ENCODE peak calls at places on chromosomes 11 and 22, in six cellular contexts. Z is K562, F is HCT116, O is H1, Y is HepG2, M is GM12878. L is an unnamed sample.

GRCh38 chr11:119739021-119739703 is 10.2 kb upstream of the NECTIN1 start:
- DNase-seq in Z (no peak), F (no peak), O (no peak), Y (no peak), M (no peak), L (no peak)

GRCh38 chr22:29062286-29062949 is 787 bp upstream of the C22orf31 start:
- DNase-seq in Z (no peak), F (no peak), O (no peak), Y (peak), M (no peak), L (no peak)

GRCh38 chr11:69696749-69697488 is 6.9 kb downstream of the FGF19 start:
- DNase-seq in Z (no peak), F (no peak), O (no peak), Y (no peak), M (no peak), L (no peak)

GRCh38 chr11:131483453-131483852 is 113.0 kb downstream of the NTM start:
- DNase-seq in Z (no peak), F (no peak), O (no peak), Y (no peak), M (no peak), L (no peak)

GRCh38 chr11:121416909-121417567 is 35.1 kb upstream of the SORL1 start:
- DNase-seq in Z (no peak), F (no peak), O (no peak), Y (no peak), M (peak), L (no peak)

GRCh38 chr11:88357323-88358039 is 19.9 kb upstream of the CTSC start:
- DNase-seq in Z (peak), F (no peak), O (no peak), Y (no peak), M (peak), L (no peak)

GRCh38 chr11:121476379-121477032 is 23.7 kb upstream of the SORL1-AS1 start:
- DNase-seq in Z (no peak), F (no peak), O (no peak), Y (peak), M (no peak), L (no peak)

GRCh38 chr22:19051381-19051780 is 70.8 kb downstream of the DGCR2 start:
- DNase-seq in Z (peak), F (no peak), O (no peak), Y (no peak), M (no peak), L (no peak)

GRCh38 chr22:22454997-22455396 is 53.5 kb downstream of the ZNF280B start:
- DNase-seq in Z (no peak), F (no peak), O (no peak), Y (no peak), M (no peak), L (no peak)

GRCh38 chr11:22510741-22511140 is 114.9 kb downstream of the FANCF start:
- DNase-seq in Z (no peak), F (no peak), O (no peak), Y (no peak), M (no peak), L (no peak)

GRCh38 chr11:66686100-66686785 is 8.6 kb upstream of the RBM4B start:
- DNase-seq in Z (no peak), F (no peak), O (no peak), Y (no peak), M (no peak), L (no peak)

GRCh38 chr11:94602430-94603372 is 35.5 kb downstream of the PIWIL4 start:
- DNase-seq in Z (peak), F (no peak), O (no peak), Y (peak), M (peak), L (peak)

GRCh38 chr11:120212926-120213325 is 2.1 kb downstream of the OAF start:
- DNase-seq in Z (no peak), F (no peak), O (no peak), Y (no peak), M (no peak), L (no peak)

GRCh38 chr11:108534274-108534882 is 36.2 kb upstream of the POGLUT3 start:
- DNase-seq in Z (no peak), F (no peak), O (no peak), Y (no peak), M (no peak), L (no peak)

GRCh38 chr11:63763506-63764200 is 4.9 kb downstream of the ZFTA start:
- DNase-seq in Z (no peak), F (no peak), O (no peak), Y (no peak), M (no peak), L (no peak)

GRCh38 chr22:18056802-18057474 is 20.9 kb upstream of the PEX26 start:
- DNase-seq in Z (no peak), F (no peak), O (no peak), Y (no peak), M (peak), L (no peak)

GRCh38 chr11:86896486-86896885 is 58.7 kb downstream of the FZD4 start:
- DNase-seq in Z (no peak), F (no peak), O (no peak), Y (no peak), M (no peak), L (no peak)

GRCh38 chr11:8253566-8253965 is 10.1 kb downstream of the LMO1 start:
- DNase-seq in Z (no peak), F (no peak), O (no peak), Y (no peak), M (no peak), L (no peak)

GRCh38 chr11:75597636-75598035 is 35.6 kb downstream of the SERPINH1 start:
- DNase-seq in Z (peak), F (peak), O (no peak), Y (peak), M (no peak), L (peak)

GRCh38 chr11:32434387-32435151 is 770 bp downstream of the WT1 start:
- DNase-seq in Z (peak), F (no peak), O (no peak), Y (peak), M (no peak), L (no peak)

GRCh38 chr11:123493393-123494063 is 63.5 kb downstream of the GRAMD1B start:
- DNase-seq in Z (no peak), F (no peak), O (peak), Y (no peak), M (no peak), L (no peak)

GRCh38 chr22:20764729-20765128 is 9.2 kb upstream of the SERPIND1 start:
- DNase-seq in Z (no peak), F (no peak), O (no peak), Y (no peak), M (no peak), L (no peak)

GRCh38 chr11:36131719-36132349 is 157.4 kb downstream of the COMMD9 start:
- DNase-seq in Z (peak), F (no peak), O (no peak), Y (peak), M (no peak), L (peak)

GRCh38 chr11:68825603-68826002 is 16.1 kb downstream of the CPT1A start:
- DNase-seq in Z (peak), F (peak), O (no peak), Y (peak), M (no peak), L (no peak)

GRCh38 chr11:33135216-33135615 is 26.1 kb downstream of the CSTF3 start:
- DNase-seq in Z (no peak), F (no peak), O (no peak), Y (no peak), M (no peak), L (no peak)

GRCh38 chr22:19875061-19875530 is 20.4 kb upstream of the GNB1L start:
- DNase-seq in Z (no peak), F (no peak), O (no peak), Y (no peak), M (no peak), L (no peak)

GRCh38 chr11:36365937-36366336 is 69.8 kb downstream of the PRR5L start:
- DNase-seq in Z (no peak), F (no peak), O (no peak), Y (no peak), M (no peak), L (no peak)

GRCh38 chr11:2830030-2830812 is 55.4 kb downstream of the CDKN1C start:
- DNase-seq in Z (no peak), F (no peak), O (no peak), Y (no peak), M (no peak), L (no peak)

GRCh38 chr11:76603202-76603601 is 67.3 kb downstream of the LRRC32 start:
- DNase-seq in Z (no peak), F (no peak), O (no peak), Y (no peak), M (no peak), L (no peak)

GRCh38 chr11:114318361-114318760 is 22.2 kb downstream of the NNMT start:
- DNase-seq in Z (no peak), F (no peak), O (no peak), Y (no peak), M (no peak), L (no peak)

GRCh38 chr11:130070109-130070828 is 575 bp downstream of the APLP2 start:
- DNase-seq in Z (peak), F (no peak), O (no peak), Y (no peak), M (no peak), L (no peak)

GRCh38 chr11:82174610-82175009 is 559.1 kb downstream of the FAM181B start:
- DNase-seq in Z (peak), F (no peak), O (no peak), Y (peak), M (no peak), L (peak)

GRCh38 chr11:57260937-57261783 is 24.1 kb upstream of the APLNR start:
- DNase-seq in Z (no peak), F (no peak), O (no peak), Y (no peak), M (no peak), L (no peak)
- TF ChIP-seq ZNF274 in Z (no peak), F (no peak), O (no peak), Y (no peak), M (no peak), L (no peak)

GRCh38 chr11:11843233-11843632 is 1.5 kb downstream of the USP47 start:
- DNase-seq in Z (peak), F (no peak), O (no peak), Y (peak), M (no peak), L (no peak)
- TF ChIP-seq ZNF274 in Z (no peak), F (no peak), O (no peak), Y (no peak), M (no peak), L (no peak)

GRCh38 chr11:65540290-65541092 is 15.6 kb downstream of the SCYL1 start:
- DNase-seq in Z (peak), F (peak), O (no peak), Y (no peak), M (peak), L (peak)
- TF ChIP-seq ZNF274 in Z (no peak), F (no peak), O (no peak), Y (no peak), M (no peak), L (no peak)

DNA sequence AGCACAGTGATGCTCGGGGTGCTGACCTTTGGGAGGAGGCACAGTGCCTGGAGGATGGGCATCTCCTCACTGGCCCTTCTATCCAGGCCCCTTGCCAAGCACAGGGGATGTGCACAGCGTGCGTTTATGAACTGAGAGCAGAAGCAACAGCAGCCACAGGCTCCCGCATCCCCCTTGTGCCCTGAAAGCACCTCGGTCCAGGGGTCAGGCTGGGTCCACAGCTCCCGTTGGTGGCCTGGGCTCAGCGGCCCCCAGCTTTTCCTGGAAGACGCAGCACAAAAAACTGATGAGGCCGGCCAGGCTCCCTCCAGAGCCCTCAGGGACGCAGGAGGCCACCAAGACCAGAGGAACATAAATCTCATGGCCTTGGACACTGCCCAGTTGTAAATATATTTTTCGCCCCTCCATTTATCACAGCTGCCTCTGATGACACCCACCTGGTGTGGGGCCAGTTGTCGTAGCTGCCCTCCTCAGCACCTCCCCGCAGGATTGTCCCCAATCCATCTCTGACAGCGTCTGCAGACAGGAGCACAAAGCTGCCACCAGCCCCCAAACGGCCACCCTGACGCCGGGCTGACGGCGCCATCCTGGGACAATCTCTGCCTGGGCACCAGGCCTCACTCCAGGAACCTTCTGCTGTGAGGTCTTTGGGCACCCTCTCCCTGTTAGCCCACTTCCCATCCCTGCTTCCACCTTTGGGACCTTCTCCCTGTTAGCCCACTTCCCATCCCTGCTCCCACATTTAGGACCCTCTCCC is 203.1 kb downstream of the BRD1 start:
- DNase-seq in Z (no peak), F (no peak), O (no peak), Y (no peak), M (no peak), L (no peak)
- TF ChIP-seq ZNF274 in Z (no peak), F (no peak), O (no peak), Y (no peak), M (no peak), L (no peak)

GRCh38 chr22:38868286-38868721 is 3.7 kb downstream of the CBX6 start:
- DNase-seq in Z (no peak), F (no peak), O (no peak), Y (no peak), M (no peak), L (no peak)
- TF ChIP-seq ZNF274 in Z (no peak), F (no peak), O (no peak), Y (no peak), M (no peak), L (no peak)

GRCh38 chr11:1224491-1225385 is 1.9 kb downstream of the MUC5B start:
- DNase-seq in Z (no peak), F (no peak), O (no peak), Y (no peak), M (no peak), L (no peak)
- TF ChIP-seq ZNF274 in Z (no peak), F (no peak), O (no peak), Y (no peak), M (no peak), L (no peak)

DNA sequence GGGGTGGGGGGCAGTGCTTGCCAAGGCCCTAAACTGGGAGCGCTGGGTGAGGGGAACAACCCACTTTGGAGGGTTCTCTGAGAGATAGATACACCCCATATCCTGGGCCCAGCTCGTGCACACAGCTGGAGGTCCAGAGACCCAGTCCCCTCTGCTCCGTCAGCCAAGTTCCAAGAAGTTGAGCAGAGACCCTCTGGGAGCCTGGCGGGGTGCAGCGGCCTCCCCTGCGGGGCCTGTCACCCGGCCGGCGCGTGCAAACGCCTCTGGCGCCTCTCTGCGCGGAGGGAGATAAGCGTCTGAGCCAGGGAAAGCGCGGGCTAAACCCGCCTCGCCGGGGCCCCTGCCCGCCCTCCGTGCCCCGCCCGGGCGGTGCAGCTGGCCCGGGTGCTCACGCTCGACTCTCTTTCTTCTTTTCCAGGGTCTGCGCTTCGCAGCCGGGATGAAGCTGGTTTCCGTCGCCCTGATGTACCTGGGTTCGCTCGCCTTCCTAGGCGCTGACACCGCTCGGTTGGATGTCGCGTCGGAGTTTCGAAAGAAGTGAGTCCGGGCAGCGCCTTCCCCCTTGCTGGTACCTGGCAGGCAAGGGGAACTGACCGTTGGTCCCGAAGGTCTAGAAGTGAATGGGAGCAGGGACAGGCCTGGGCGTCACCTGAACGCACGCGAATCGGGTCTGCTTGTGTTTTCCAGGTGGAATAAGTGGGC is 540 bp downstream of the ADM start:
- DNase-seq in Z (peak), F (no peak), O (no peak), Y (peak), M (no peak), L (no peak)
- TF ChIP-seq ZNF274 in Z (no peak), F (no peak), O (no peak), Y (peak), M (no peak), L (no peak)